ENCODE peak calls at places on chromosomes 3 and 15, in five cellular contexts. One of them, this sample, is unnamed.

GRCh38 chr3:32245200-32245599 is 6.7 kb downstream of the CMTM8 start:
- DNase-seq in A549: no peak
- DNase-seq in PC-3: no peak
- DNase-seq in A673: no peak
- DNase-seq in endothelial cell of umbilical vein: peak; percentile 54
- DNase-seq in this sample: no peak

GRCh38 chr3:88235102-88235501 is 85.3 kb downstream of the C3orf38 start:
- DNase-seq in endothelial cell of umbilical vein: no peak
- DNase-seq in PC-3: peak; percentile 37
- DNase-seq in A549: no peak
- DNase-seq in A673: peak; percentile 50
- DNase-seq in this sample: no peak

GRCh38 chr15:58931985-58932384 is 1.5 kb downstream of the SLTM start:
- DNase-seq in endothelial cell of umbilical vein: peak; percentile 65
- DNase-seq in A549: peak; percentile 22
- DNase-seq in A673: peak; percentile 56
- DNase-seq in PC-3: peak; percentile 52
- DNase-seq in this sample: no peak

GRCh38 chr3:99852851-99853250 is 35.2 kb downstream of the CMSS1 start:
- DNase-seq in PC-3: no peak
- DNase-seq in A673: no peak
- DNase-seq in endothelial cell of umbilical vein: no peak
- DNase-seq in A549: no peak
- DNase-seq in this sample: no peak

GRCh38 chr15:83698294-83698693 is 44.4 kb downstream of the ADAMTSL3 start:
- DNase-seq in endothelial cell of umbilical vein: no peak
- DNase-seq in PC-3: peak; percentile 87
- DNase-seq in A673: no peak
- DNase-seq in A549: peak; percentile 63
- DNase-seq in this sample: no peak

GRCh38 chr15:70400766-70401541 is 303.2 kb upstream of the TLE3 start:
- DNase-seq in PC-3: no peak
- DNase-seq in A549: no peak
- DNase-seq in endothelial cell of umbilical vein: no peak
- DNase-seq in A673: peak; percentile 18
- DNase-seq in this sample: no peak

GRCh38 chr15:50939911-50940310 is 31.4 kb downstream of the AP4E1 start:
- DNase-seq in PC-3: peak; percentile 55
- DNase-seq in A673: no peak
- DNase-seq in A549: no peak
- DNase-seq in endothelial cell of umbilical vein: no peak
- DNase-seq in this sample: no peak

GRCh38 chr15:101035611-101036010 is 116.5 kb downstream of the LRRK1 start:
- DNase-seq in A549: no peak
- DNase-seq in PC-3: no peak
- DNase-seq in A673: no peak
- DNase-seq in endothelial cell of umbilical vein: no peak
- DNase-seq in this sample: no peak

GRCh38 chr3:136546718-136547117 is 205.5 kb downstream of the STAG1 start:
- DNase-seq in endothelial cell of umbilical vein: peak; percentile 28
- DNase-seq in PC-3: peak; percentile 24
- DNase-seq in A673: peak; percentile 60
- DNase-seq in A549: peak; percentile 16
- DNase-seq in this sample: no peak

GRCh38 chr3:109018828-109019227 is 65.1 kb upstream of the GUCA1C start:
- DNase-seq in A673: no peak
- DNase-seq in endothelial cell of umbilical vein: no peak
- DNase-seq in A549: peak; percentile 18
- DNase-seq in PC-3: peak; percentile 35
- DNase-seq in this sample: no peak

GRCh38 chr15:42273900-42274692 is 863 bp upstream of the TMEM87A start:
- DNase-seq in A549: peak; percentile 39
- DNase-seq in A673: peak; percentile 61
- DNase-seq in PC-3: peak; percentile 51
- DNase-seq in endothelial cell of umbilical vein: peak; percentile 75
- DNase-seq in this sample: peak; percentile 76

GRCh38 chr3:12405432-12406272 is 78.6 kb upstream of the TSEN2 start:
- DNase-seq in PC-3: peak; percentile 98
- DNase-seq in endothelial cell of umbilical vein: peak; percentile 98
- DNase-seq in A673: peak; percentile 42
- DNase-seq in A549: peak; percentile 90
- DNase-seq in this sample: peak; percentile 86

GRCh38 chr3:51710631-51711351 is 3.9 kb downstream of the GRM2 start:
- DNase-seq in A549: peak; percentile 16
- DNase-seq in endothelial cell of umbilical vein: no peak
- DNase-seq in A673: no peak
- DNase-seq in PC-3: peak; percentile 44
- DNase-seq in this sample: peak; percentile 24

GRCh38 chr15:73901126-73901810 is 25.0 kb upstream of the LOXL1 start:
- DNase-seq in A673: no peak
- DNase-seq in A549: no peak
- DNase-seq in endothelial cell of umbilical vein: no peak
- DNase-seq in PC-3: peak; percentile 72
- DNase-seq in this sample: no peak

GRCh38 chr3:7817239-7817638 is 684.4 kb upstream of the LMCD1 start:
- DNase-seq in A673: no peak
- DNase-seq in A549: no peak
- DNase-seq in endothelial cell of umbilical vein: no peak
- DNase-seq in PC-3: no peak
- DNase-seq in this sample: no peak

GRCh38 chr15:64775551-64776401 is at the start of gene RBPMS2:
- DNase-seq in A673: no peak
- DNase-seq in PC-3: no peak
- DNase-seq in endothelial cell of umbilical vein: no peak
- DNase-seq in A549: peak; percentile 38
- DNase-seq in this sample: no peak

GRCh38 chr3:76177650-76178049 is 392.3 kb upstream of the ZNF717 start:
- DNase-seq in A673: no peak
- DNase-seq in endothelial cell of umbilical vein: no peak
- DNase-seq in PC-3: no peak
- DNase-seq in A549: no peak
- DNase-seq in this sample: no peak

GRCh38 chr3:188553569-188553968 is 399.6 kb downstream of the LPP start:
- DNase-seq in endothelial cell of umbilical vein: no peak
- DNase-seq in A673: no peak
- DNase-seq in PC-3: peak; percentile 55
- DNase-seq in A549: no peak
- DNase-seq in this sample: no peak

GRCh38 chr3:60579734-60580133 is 671.5 kb downstream of the FHIT start:
- DNase-seq in A673: no peak
- DNase-seq in PC-3: peak; percentile 82
- DNase-seq in A549: peak; percentile 0
- DNase-seq in endothelial cell of umbilical vein: no peak
- DNase-seq in this sample: no peak

GRCh38 chr3:181487236-181487978 is 224.3 kb upstream of the SOX2 start:
- DNase-seq in A673: no peak
- DNase-seq in A549: no peak
- DNase-seq in PC-3: no peak
- DNase-seq in endothelial cell of umbilical vein: no peak
- DNase-seq in this sample: no peak

GRCh38 chr3:46461971-46462910 is 2.5 kb downstream of the LTF start:
- DNase-seq in A549: no peak
- DNase-seq in PC-3: peak; percentile 40
- DNase-seq in endothelial cell of umbilical vein: no peak
- DNase-seq in A673: no peak
- DNase-seq in this sample: no peak

GRCh38 chr15:60859996-60860494 is 369.1 kb downstream of the RORA start:
- DNase-seq in A673: no peak
- DNase-seq in endothelial cell of umbilical vein: no peak
- DNase-seq in A549: no peak
- DNase-seq in PC-3: no peak
- DNase-seq in this sample: no peak

GRCh38 chr3:12479919-12480425 is 4.3 kb upstream of the TSEN2 start:
- DNase-seq in A673: peak; percentile 64
- DNase-seq in PC-3: peak; percentile 78
- DNase-seq in endothelial cell of umbilical vein: peak; percentile 44
- DNase-seq in A549: peak; percentile 58
- DNase-seq in this sample: no peak

GRCh38 chr3:129524081-129524480 is 4.4 kb upstream of the RHO start:
- DNase-seq in endothelial cell of umbilical vein: no peak
- DNase-seq in A549: no peak
- DNase-seq in A673: peak; percentile 27
- DNase-seq in PC-3: no peak
- DNase-seq in this sample: no peak

GRCh38 chr3:190384241-190384863 is 3.6 kb upstream of the CLDN16 start:
- DNase-seq in PC-3: peak; percentile 86
- DNase-seq in A549: peak; percentile 91
- DNase-seq in A673: peak; percentile 88
- DNase-seq in endothelial cell of umbilical vein: peak; percentile 45
- DNase-seq in this sample: no peak

GRCh38 chr3:33425456-33425855 is 14.7 kb downstream of the UBP1 start:
- DNase-seq in A549: no peak
- DNase-seq in PC-3: no peak
- DNase-seq in A673: peak; percentile 38
- DNase-seq in endothelial cell of umbilical vein: no peak
- DNase-seq in this sample: no peak

GRCh38 chr3:31793040-31793439 is 188.0 kb downstream of the OSBPL10 start:
- DNase-seq in PC-3: no peak
- DNase-seq in A673: no peak
- DNase-seq in endothelial cell of umbilical vein: no peak
- DNase-seq in A549: no peak
- DNase-seq in this sample: no peak

GRCh38 chr3:137099336-137099735 is 141.6 kb downstream of the IL20RB start:
- DNase-seq in A673: no peak
- DNase-seq in PC-3: no peak
- DNase-seq in endothelial cell of umbilical vein: no peak
- DNase-seq in A549: no peak
- DNase-seq in this sample: no peak

GRCh38 chr15:66938114-66938830 is 127.1 kb upstream of the SMAD3 start:
- DNase-seq in A673: no peak
- DNase-seq in A549: no peak
- DNase-seq in PC-3: no peak
- DNase-seq in endothelial cell of umbilical vein: no peak
- DNase-seq in this sample: no peak

GRCh38 chr15:95018888-95019545 is 787.7 kb downstream of the MCTP2 start:
- DNase-seq in A549: no peak
- DNase-seq in PC-3: peak; percentile 78
- DNase-seq in endothelial cell of umbilical vein: peak; percentile 86
- DNase-seq in A673: no peak
- DNase-seq in this sample: no peak

GRCh38 chr3:78256123-78256522 is 1216.2 kb downstream of the ROBO2 start:
- DNase-seq in A549: no peak
- DNase-seq in endothelial cell of umbilical vein: no peak
- DNase-seq in PC-3: no peak
- DNase-seq in A673: no peak
- DNase-seq in this sample: no peak

GRCh38 chr3:140249188-140249587 is 314.2 kb downstream of the CLSTN2 start:
- DNase-seq in PC-3: no peak
- DNase-seq in A673: no peak
- DNase-seq in endothelial cell of umbilical vein: no peak
- DNase-seq in A549: no peak
- DNase-seq in this sample: no peak

GRCh38 chr15:65327651-65328393 is 23.3 kb downstream of the RNU5B-1 start:
- DNase-seq in PC-3: no peak
- DNase-seq in A549: no peak
- DNase-seq in A673: no peak
- DNase-seq in endothelial cell of umbilical vein: no peak
- DNase-seq in this sample: no peak

GRCh38 chr15:25060996-25061620 is 106.3 kb downstream of the SNRPN start:
- DNase-seq in PC-3: no peak
- DNase-seq in A549: no peak
- DNase-seq in endothelial cell of umbilical vein: no peak
- DNase-seq in A673: no peak
- DNase-seq in this sample: no peak
- H3K9me3 ChIP-seq in PC-3: peaks cover 70% of the 10 kb centered on the region
- H3K9me3 ChIP-seq in A549: peaks cover 73% of the 10 kb centered on the region
- H3K9me3 ChIP-seq in endothelial cell of umbilical vein: peaks cover 80% of the 10 kb centered on the region
- H3K9me3 ChIP-seq in A673: peaks cover 96% of the 10 kb centered on the region
- H3K9me3 ChIP-seq in this sample: peaks cover 93% of the 10 kb centered on the region

GRCh38 chr3:175885196-175885766 is 1026.1 kb downstream of the NAALADL2 start:
- DNase-seq in PC-3: no peak
- DNase-seq in endothelial cell of umbilical vein: no peak
- DNase-seq in A673: no peak
- DNase-seq in A549: no peak
- DNase-seq in this sample: no peak
- H3K9me3 ChIP-seq in PC-3: no peaks in the 10 kb centered on the region
- H3K9me3 ChIP-seq in endothelial cell of umbilical vein: peaks cover 2% of the 10 kb centered on the region
- H3K9me3 ChIP-seq in A673: no peaks in the 10 kb centered on the region
- H3K9me3 ChIP-seq in A549: no peaks in the 10 kb centered on the region
- H3K9me3 ChIP-seq in this sample: no peaks in the 10 kb centered on the region

GRCh38 chr3:149830902-149831301 is 17.9 kb downstream of the RNF13 start:
- DNase-seq in A549: peak; percentile 27
- DNase-seq in A673: no peak
- DNase-seq in PC-3: no peak
- DNase-seq in endothelial cell of umbilical vein: no peak
- DNase-seq in this sample: no peak
- H3K9me3 ChIP-seq in A549: peaks cover 45% of the 10 kb centered on the region
- H3K9me3 ChIP-seq in A673: peaks cover 44% of the 10 kb centered on the region
- H3K9me3 ChIP-seq in PC-3: peaks cover 36% of the 10 kb centered on the region
- H3K9me3 ChIP-seq in endothelial cell of umbilical vein: no peaks in the 10 kb centered on the region
- H3K9me3 ChIP-seq in this sample: no peaks in the 10 kb centered on the region

DNA sequence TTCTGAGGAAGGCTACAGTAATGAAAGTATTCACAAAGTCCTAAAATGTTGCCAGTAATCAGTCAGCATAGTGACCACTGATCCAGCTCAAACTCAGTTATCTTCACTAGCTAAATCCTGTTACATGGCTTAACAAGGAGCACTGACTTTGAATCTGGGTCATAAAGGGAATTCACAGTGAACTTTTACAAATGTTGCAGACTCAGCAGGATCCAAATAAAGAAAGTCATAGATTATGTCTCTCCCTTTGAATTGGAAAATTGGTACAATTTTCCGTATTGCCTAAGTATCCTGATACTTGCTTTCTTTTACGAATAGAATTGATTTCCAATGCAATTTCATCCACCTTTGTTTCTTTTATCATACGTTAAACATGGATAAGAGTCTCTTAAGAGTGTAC is 431.5 kb upstream of the CNTN6 start:
- DNase-seq in endothelial cell of umbilical vein: no peak
- DNase-seq in PC-3: no peak
- DNase-seq in A673: no peak
- DNase-seq in A549: no peak
- DNase-seq in this sample: no peak
- H3K9me3 ChIP-seq in endothelial cell of umbilical vein: peaks cover 2% of the 10 kb centered on the region
- H3K9me3 ChIP-seq in PC-3: peaks cover 31% of the 10 kb centered on the region
- H3K9me3 ChIP-seq in A673: no peaks in the 10 kb centered on the region
- H3K9me3 ChIP-seq in A549: no peaks in the 10 kb centered on the region
- H3K9me3 ChIP-seq in this sample: no peaks in the 10 kb centered on the region

GRCh38 chr3:49926117-49926728 is 3.4 kb downstream of the MON1A start:
- DNase-seq in A673: no peak
- DNase-seq in A549: no peak
- DNase-seq in PC-3: no peak
- DNase-seq in endothelial cell of umbilical vein: no peak
- DNase-seq in this sample: no peak
- H3K9me3 ChIP-seq in A673: no peaks in the 10 kb centered on the region
- H3K9me3 ChIP-seq in A549: no peaks in the 10 kb centered on the region
- H3K9me3 ChIP-seq in PC-3: no peaks in the 10 kb centered on the region
- H3K9me3 ChIP-seq in endothelial cell of umbilical vein: no peaks in the 10 kb centered on the region
- H3K9me3 ChIP-seq in this sample: no peaks in the 10 kb centered on the region